ENCODE peak calls at places on chromosomes 12 and 14, in seven cellular contexts. I is activated CD4-positive, alpha-beta T cell treated with anti-CD3 and anti-CD28 coated beads, Interleukin-2, amount 50 U/mL, for 1 hour; M is GM18507; F is A549; D is NCI-H1694; S is hypothalamus; Y is uterus. P is an unnamed sample.

GRCh38 chr12:95258146-95258545 is 40.5 kb downstream of the VEZT start:
- DNase-seq in I (no peak), M (no peak), F (no peak), D (no peak), S (no peak), Y (no peak), P (no peak)

GRCh38 chr12:119012179-119012578 is 30.8 kb downstream of the SRRM4 start:
- DNase-seq in I (no peak), M (no peak), F (no peak), D (no peak), S (no peak), Y (no peak), P (no peak)

GRCh38 chr12:64824500-64825142 is at the start of gene TBC1D30:
- DNase-seq in I (no peak), M (peak; percentile 11), F (no peak), D (peak; percentile 19), S (no peak), Y (no peak), P (peak; percentile 31)

GRCh38 chr12:29073631-29074239 is 75.3 kb upstream of the FAR2 start:
- DNase-seq in I (no peak), M (no peak), F (peak; percentile 51), D (peak; percentile 79), S (no peak), Y (no peak), P (no peak)

GRCh38 chr14:67170706-67171105 is 18.5 kb upstream of the GARIN2 start:
- DNase-seq in I (no peak), M (no peak), F (no peak), D (no peak), S (no peak), Y (no peak), P (no peak)

GRCh38 chr14:77342726-77343397 is 22.0 kb downstream of the GSTZ1 start:
- DNase-seq in I (no peak), M (no peak), F (no peak), D (no peak), S (no peak), Y (no peak), P (no peak)

GRCh38 chr14:97282644-97283403 is 485.6 kb downstream of the VRK1 start:
- DNase-seq in I (no peak), M (no peak), F (no peak), D (no peak), S (no peak), Y (no peak), P (no peak)

GRCh38 chr12:95623554-95624170 is 72.4 kb upstream of the USP44 start:
- DNase-seq in I (peak; percentile 9), M (peak; percentile 14), F (peak; percentile 95), D (peak; percentile 57), S (no peak), Y (no peak), P (peak; percentile 7)

GRCh38 chr12:47834199-47835016 is 14.7 kb upstream of the HDAC7 start:
- DNase-seq in I (no peak), M (no peak), F (no peak), D (no peak), S (no peak), Y (no peak), P (no peak)

GRCh38 chr14:72850360-72850759 is 43.5 kb downstream of the DPF3 start:
- DNase-seq in I (no peak), M (no peak), F (no peak), D (no peak), S (no peak), Y (no peak), P (no peak)

GRCh38 chr14:103527408-103528157 is 1.4 kb upstream of the TRMT61A start:
- DNase-seq in I (no peak), M (no peak), F (no peak), D (no peak), S (no peak), Y (no peak), P (no peak)

GRCh38 chr12:128980623-128981022 is 127.3 kb downstream of the GLT1D1 start:
- DNase-seq in I (no peak), M (no peak), F (no peak), D (no peak), S (no peak), Y (no peak), P (no peak)

GRCh38 chr12:49809369-49810158 is 18.6 kb downstream of the NCKAP5L start:
- DNase-seq in I (no peak), M (no peak), F (no peak), D (no peak), S (no peak), Y (no peak), P (peak; percentile 28)

GRCh38 chr12:98509063-98509462 is 6.3 kb upstream of the TMPO start:
- DNase-seq in I (no peak), M (no peak), F (no peak), D (no peak), S (no peak), Y (no peak), P (no peak)

GRCh38 chr14:70908918-70909641 is 1.8 kb downstream of the PCNX1 start:
- DNase-seq in I (no peak), M (no peak), F (no peak), D (no peak), S (no peak), Y (no peak), P (no peak)

GRCh38 chr12:14191612-14192011 is 173.9 kb upstream of the ATF7IP start:
- DNase-seq in I (no peak), M (no peak), F (no peak), D (no peak), S (no peak), Y (no peak), P (no peak)

GRCh38 chr14:68195126-68195525 is 375.5 kb downstream of the RAD51B start:
- DNase-seq in I (no peak), M (no peak), F (peak; percentile 73), D (no peak), S (no peak), Y (no peak), P (no peak)

GRCh38 chr14:91290986-91291385 is 46.5 kb upstream of the GPR68 start:
- DNase-seq in I (no peak), M (no peak), F (no peak), D (no peak), S (no peak), Y (no peak), P (no peak)

GRCh38 chr14:22026527-22026926 is 352.9 kb upstream of the OR4E1 start:
- DNase-seq in I (no peak), M (no peak), F (no peak), D (no peak), S (no peak), Y (no peak), P (no peak)

GRCh38 chr14:101228949-101229541 is 325.5 kb upstream of the RTL1 start:
- DNase-seq in I (no peak), M (no peak), F (peak; percentile 58), D (no peak), S (no peak), Y (no peak), P (no peak)

GRCh38 chr12:109604132-109604585 is 30.6 kb downstream of the MVK start:
- DNase-seq in I (no peak), M (no peak), F (no peak), D (no peak), S (no peak), Y (no peak), P (no peak)

GRCh38 chr12:31618228-31619025 is 27.5 kb upstream of the DENND5B start:
- DNase-seq in I (no peak), M (no peak), F (no peak), D (no peak), S (no peak), Y (no peak), P (no peak)

GRCh38 chr12:5973461-5974115 is 28.5 kb upstream of the ANO2 start:
- DNase-seq in I (no peak), M (no peak), F (no peak), D (no peak), S (no peak), Y (no peak), P (no peak)

GRCh38 chr14:102532204-102532658 is 22.7 kb upstream of the ANKRD9 start:
- DNase-seq in I (no peak), M (no peak), F (peak; percentile 80), D (no peak), S (no peak), Y (no peak), P (no peak)

GRCh38 chr12:52925717-52926595 is 21.1 kb upstream of the KRT8 start:
- DNase-seq in I (no peak), M (no peak), F (peak; percentile 84), D (no peak), S (no peak), Y (no peak), P (no peak)

GRCh38 chr12:98464155-98464554 is 51.2 kb upstream of the TMPO start:
- DNase-seq in I (no peak), M (no peak), F (no peak), D (no peak), S (no peak), Y (no peak), P (no peak)

GRCh38 chr14:61601923-61602732 is 93.2 kb upstream of the HIF1A start:
- DNase-seq in I (no peak), M (no peak), F (no peak), D (no peak), S (no peak), Y (no peak), P (no peak)

GRCh38 chr12:79547044-79547734 is 143.6 kb downstream of the PAWR start:
- DNase-seq in I (no peak), M (no peak), F (peak; percentile 93), D (no peak), S (no peak), Y (no peak), P (no peak)

GRCh38 chr14:20686386-20687143 is 2.0 kb upstream of the ANG start:
- DNase-seq in I (no peak), M (no peak), F (peak; percentile 83), D (no peak), S (no peak), Y (no peak), P (no peak)

GRCh38 chr12:52519826-52520662 is at the start of gene KRT5:
- DNase-seq in I (no peak), M (no peak), F (no peak), D (no peak), S (no peak), Y (no peak), P (no peak)

GRCh38 chr12:11746024-11746771 is 96.7 kb downstream of the ETV6 start:
- DNase-seq in I (no peak), M (no peak), F (peak; percentile 77), D (no peak), S (peak; percentile 13), Y (no peak), P (no peak)

P was measured in anterior cingulate cortex.